ENCODE peak calls at places on chromosomes 11 and 22, in four cellular contexts. K, Q, S and N are unnamed samples.

GRCh38 chr11:77082838-77083552 is 16.2 kb downstream of the CAPN5 start:
- DNase-seq in K (peak; percentile 68), Q (peak; percentile 79), S (peak; percentile 95), N (peak; percentile 46)

GRCh38 chr11:31106963-31107576 is 262.5 kb downstream of the DCDC1 start:
- DNase-seq in K (peak; percentile 66), Q (peak; percentile 42), S (peak; percentile 53), N (peak; percentile 22)

GRCh38 chr22:28394711-28395110 is 284.9 kb downstream of the TTC28 start:
- DNase-seq in K (no peak), Q (no peak), S (no peak), N (no peak)

GRCh38 chr11:7671807-7672206 is 1.5 kb downstream of the CYB5R2 start:
- DNase-seq in K (no peak), Q (no peak), S (no peak), N (peak; percentile 2)

GRCh38 chr11:103637250-103637649 is 399.2 kb upstream of the DDI1 start:
- DNase-seq in K (no peak), Q (no peak), S (peak; percentile 59), N (no peak)

GRCh38 chr11:73862971-73863370 is 13.7 kb downstream of the COA4 start:
- DNase-seq in K (no peak), Q (peak; percentile 32), S (no peak), N (no peak)

GRCh38 chr11:67054851-67055523 is 1.7 kb upstream of the RHOD start:
- DNase-seq in K (peak; percentile 75), Q (peak; percentile 88), S (peak; percentile 97), N (peak; percentile 75)

GRCh38 chr22:49116021-49116420 is 711.7 kb downstream of the BRD1 start:
- DNase-seq in K (no peak), Q (no peak), S (peak; percentile 63), N (no peak)

GRCh38 chr11:36292311-36292722 is 3.1 kb upstream of the COMMD9 start:
- DNase-seq in K (no peak), Q (peak; percentile 68), S (no peak), N (peak; percentile 73)

GRCh38 chr11:2927493-2927800 is 1.8 kb downstream of the PHLDA2 start:
- DNase-seq in K (no peak), Q (no peak), S (peak; percentile 81), N (no peak)

GRCh38 chr11:126669416-126669815 is 313.9 kb downstream of the ST3GAL4 start:
- DNase-seq in K (no peak), Q (no peak), S (no peak), N (no peak)

GRCh38 chr11:80096736-80097135 is 655.9 kb upstream of the TENM4 start:
- DNase-seq in K (no peak), Q (peak; percentile 79), S (peak; percentile 80), N (no peak)

GRCh38 chr11:126114486-126115252 is 52.0 kb upstream of the CDON start:
- DNase-seq in K (no peak), Q (peak; percentile 43), S (no peak), N (no peak)

GRCh38 chr11:1669546-1670218 is 27.3 kb upstream of the KRTAP5-6 start:
- DNase-seq in K (no peak), Q (no peak), S (peak; percentile 64), N (no peak)

GRCh38 chr11:69293819-69294505 is at the start of gene MYEOV:
- DNase-seq in K (peak; percentile 82), Q (peak; percentile 51), S (peak; percentile 93), N (peak; percentile 97)

GRCh38 chr11:88250566-88251080 is 75.4 kb upstream of the RAB38 start:
- DNase-seq in K (no peak), Q (no peak), S (no peak), N (no peak)

GRCh38 chr11:123588863-123589262 is 65.6 kb downstream of the SCN3B start:
- DNase-seq in K (no peak), Q (no peak), S (no peak), N (no peak)

GRCh38 chr11:123318623-123319022 is 111.4 kb upstream of the GRAMD1B start:
- DNase-seq in K (no peak), Q (no peak), S (no peak), N (no peak)

GRCh38 chr11:64917663-64917995 is 620 bp upstream of the ATG2A start:
- DNase-seq in K (no peak), Q (no peak), S (peak; percentile 77), N (peak; percentile 42)

GRCh38 chr11:63274776-63275175 is 31.4 kb upstream of the SLC22A25 start:
- DNase-seq in K (no peak), Q (peak; percentile 1), S (no peak), N (no peak)

GRCh38 chr22:26462971-26463661 is 20.5 kb downstream of the HPS4 start:
- DNase-seq in K (no peak), Q (peak; percentile 23), S (no peak), N (no peak)

GRCh38 chr22:30822216-30823014 is 127.7 kb downstream of the OSBP2 start:
- DNase-seq in K (no peak), Q (no peak), S (peak; percentile 92), N (peak; percentile 87)

GRCh38 chr11:117662255-117662654 is 134.8 kb downstream of the DSCAML1 start:
- DNase-seq in K (no peak), Q (no peak), S (no peak), N (no peak)

GRCh38 chr11:110130642-110131238 is 37.5 kb downstream of the ZC3H12C start:
- DNase-seq in K (peak; percentile 28), Q (peak; percentile 40), S (no peak), N (no peak)

GRCh38 chr11:1300569-1301187 is 8.8 kb downstream of the TOLLIP start:
- DNase-seq in K (no peak), Q (no peak), S (peak; percentile 5), N (peak; percentile 61)

GRCh38 chr11:69387409-69387885 is 93.5 kb downstream of the MYEOV start:
- DNase-seq in K (no peak), Q (no peak), S (no peak), N (peak; percentile 13)

GRCh38 chr11:625636-626319 is 1.0 kb upstream of the CDHR5 start:
- DNase-seq in K (peak; percentile 55), Q (no peak), S (no peak), N (no peak)

GRCh38 chr11:27965559-27965958 is 142.4 kb downstream of the KIF18A start:
- DNase-seq in K (no peak), Q (no peak), S (no peak), N (no peak)

GRCh38 chr22:42959472-42960145 is 55.3 kb downstream of the PACSIN2 start:
- DNase-seq in K (peak; percentile 68), Q (peak; percentile 98), S (peak; percentile 91), N (no peak)

GRCh38 chr11:35365961-35366360 is 53.4 kb downstream of the SLC1A2 start:
- DNase-seq in K (no peak), Q (peak; percentile 46), S (no peak), N (no peak)

GRCh38 chr11:84887055-84887629 is 740.0 kb downstream of the DLG2 start:
- DNase-seq in K (no peak), Q (peak; percentile 31), S (peak; percentile 49), N (no peak)

GRCh38 chr11:102712140-102712539 is 6.6 kb upstream of the MMP27 start:
- DNase-seq in K (no peak), Q (no peak), S (no peak), N (no peak)

GRCh38 chr11:14567064-14567651 is 47.0 kb upstream of the PSMA1 start:
- DNase-seq in K (no peak), Q (no peak), S (no peak), N (no peak)

GRCh38 chr11:43129329-43129728 is 182.5 kb upstream of the API5 start:
- DNase-seq in K (no peak), Q (no peak), S (no peak), N (no peak)

GRCh38 chr11:13669544-13670488 is 1.3 kb downstream of the FAR1 start:
- DNase-seq in K (no peak), Q (peak; percentile 30), S (no peak), N (no peak)

GRCh38 chr11:28938091-28938490 is 829.9 kb downstream of the METTL15 start:
- DNase-seq in K (no peak), Q (no peak), S (no peak), N (no peak)

GRCh38 chr11:69962152-69962551 is 116.0 kb upstream of the ANO1 start:
- DNase-seq in K (no peak), Q (no peak), S (peak; percentile 89), N (no peak)

GRCh38 chr11:10990160-10990559 is 132.3 kb upstream of the ZBED5 start:
- DNase-seq in K (peak; percentile 9), Q (no peak), S (no peak), N (no peak)

GRCh38 chr11:75352417-75353206 is 1.2 kb upstream of the ARRB1 start:
- DNase-seq in K (no peak), Q (no peak), S (peak; percentile 93), N (no peak)

GRCh38 chr11:44186531-44186930 is 91.1 kb downstream of the EXT2 start:
- DNase-seq in K (no peak), Q (no peak), S (no peak), N (no peak)
- H3K4me3 ChIP-seq in K (no peak overlapping the region), Q (no peak overlapping the region), S (no peak overlapping the region), N (no peak overlapping the region)

DNA sequence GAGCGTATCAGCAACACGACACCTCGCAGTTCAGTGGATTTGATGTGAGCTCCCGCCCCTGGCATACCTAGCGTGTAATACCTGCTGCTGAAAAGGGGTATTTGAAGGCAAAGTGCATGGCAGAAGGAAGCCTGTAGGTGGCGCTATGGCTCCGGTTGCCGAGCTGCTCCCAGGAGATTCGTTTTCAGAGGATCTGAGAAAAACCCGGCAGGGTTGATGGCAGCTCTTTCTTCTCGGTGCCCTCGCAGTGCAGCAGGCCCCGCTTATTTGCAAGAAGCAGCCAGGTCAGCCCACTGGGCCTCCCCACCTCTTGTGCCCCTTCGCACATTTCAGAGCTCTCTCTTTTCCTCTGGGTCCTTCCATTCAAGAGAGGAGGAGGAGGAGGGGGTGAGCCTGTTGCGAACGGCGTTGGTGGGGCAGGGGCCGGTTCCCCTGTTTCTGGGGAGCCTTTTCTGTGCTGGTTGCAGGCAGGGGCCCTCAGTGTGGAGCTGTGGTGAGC is 85.2 kb upstream of the SYT13 start:
- DNase-seq in K (peak; percentile 72), Q (peak; percentile 76), S (peak; percentile 97), N (peak; percentile 93)
- H3K4me3 ChIP-seq in K (no peak overlapping the region), Q (no peak overlapping the region), S (no peak overlapping the region), N (peak overlapping the region; percentile 37)

GRCh38 chr11:114180301-114181055 is 115.7 kb upstream of the NNMT start:
- DNase-seq in K (peak; percentile 87), Q (peak; percentile 60), S (no peak), N (peak; percentile 75)
- H3K4me3 ChIP-seq in K (no peak overlapping the region), Q (peak overlapping the region; percentile 44), S (no peak overlapping the region), N (no peak overlapping the region)

GRCh38 chr22:46069518-46070214 is 80.7 kb upstream of the PPARA start:
- DNase-seq in K (peak; percentile 97), Q (peak; percentile 70), S (peak; percentile 93), N (no peak)
- H3K4me3 ChIP-seq in K (peak overlapping the region; percentile 69), Q (peak overlapping the region; percentile 95), S (peak overlapping the region; percentile 77), N (peak overlapping the region; percentile 65)